ENCODE peak calls at places on chromosome 22, in ten cellular contexts. I, B, L, D, G, N, H, K, Z and R are unnamed samples.

GRCh38 chr22:25661067-25661466 is 80.9 kb upstream of the MYO18B start:
- DNase-seq in I (peak), B (no peak), L (no peak), D (no peak), G (no peak), N (no peak), H (no peak), K (no peak), Z (no peak), R (no peak)

GRCh38 chr22:48944433-48944755 is 883.3 kb downstream of the BRD1 start:
- DNase-seq in I (no peak), B (no peak), L (no peak), D (no peak), G (no peak), N (no peak), H (peak), K (no peak), Z (peak), R (no peak)

GRCh38 chr22:17970205-17970708 is 54.1 kb downstream of the MICAL3 start:
- DNase-seq in I (peak), B (no peak), L (no peak), D (no peak), G (no peak), N (no peak), H (no peak), K (no peak), Z (no peak), R (no peak)

GRCh38 chr22:45946805-45947600 is 30.0 kb downstream of the WNT7B start:
- DNase-seq in I (no peak), B (no peak), L (no peak), D (no peak), G (no peak), N (no peak), H (no peak), K (no peak), Z (no peak), R (no peak)

GRCh38 chr22:20536590-20537324 is 29.3 kb downstream of the MED15 start:
- DNase-seq in I (no peak), B (no peak), L (no peak), D (no peak), G (no peak), N (no peak), H (no peak), K (no peak), Z (no peak), R (no peak)

GRCh38 chr22:25192406-25192805 is 7.3 kb upstream of the CRYBB3 start:
- DNase-seq in I (no peak), B (no peak), L (no peak), D (no peak), G (no peak), N (no peak), H (no peak), K (no peak), Z (no peak), R (no peak)

GRCh38 chr22:18033204-18033998 is 9.0 kb upstream of the MICAL3 start:
- DNase-seq in I (no peak), B (no peak), L (no peak), D (no peak), G (no peak), N (no peak), H (no peak), K (no peak), Z (peak), R (no peak)

GRCh38 chr22:34975721-34976120 is 90.2 kb upstream of the ISX start:
- DNase-seq in I (no peak), B (no peak), L (no peak), D (no peak), G (peak), N (no peak), H (no peak), K (peak), Z (no peak), R (no peak)

GRCh38 chr22:49663823-49664222 is 163.8 kb downstream of the BRD1 start:
- DNase-seq in I (no peak), B (no peak), L (no peak), D (no peak), G (no peak), N (no peak), H (no peak), K (no peak), Z (peak), R (no peak)

GRCh38 chr22:34696557-34696956 is 369.4 kb upstream of the ISX start:
- DNase-seq in I (no peak), B (peak), L (no peak), D (peak), G (no peak), N (no peak), H (no peak), K (peak), Z (no peak), R (no peak)

GRCh38 chr22:31400023-31400397 is 606 bp downstream of the DRG1 start:
- DNase-seq in I (peak), B (peak), L (no peak), D (no peak), G (no peak), N (no peak), H (no peak), K (peak), Z (no peak), R (no peak)

GRCh38 chr22:45159652-45160462 is 3.9 kb upstream of the NUP50 start:
- DNase-seq in I (no peak), B (peak), L (no peak), D (no peak), G (no peak), N (no peak), H (no peak), K (peak), Z (no peak), R (no peak)

GRCh38 chr22:25111579-25112517 is 87.8 kb upstream of the CRYBB3 start:
- DNase-seq in I (no peak), B (peak), L (peak), D (no peak), G (no peak), N (peak), H (no peak), K (no peak), Z (peak), R (no peak)

GRCh38 chr22:18056802-18057474 is 20.9 kb upstream of the PEX26 start:
- DNase-seq in I (no peak), B (no peak), L (no peak), D (no peak), G (peak), N (no peak), H (no peak), K (no peak), Z (no peak), R (peak)

GRCh38 chr22:49334976-49335375 is 492.7 kb downstream of the BRD1 start:
- DNase-seq in I (no peak), B (no peak), L (no peak), D (no peak), G (no peak), N (no peak), H (peak), K (no peak), Z (no peak), R (peak)

GRCh38 chr22:45627489-45628233 is 44.0 kb upstream of the ATXN10 start:
- DNase-seq in I (no peak), B (no peak), L (no peak), D (no peak), G (no peak), N (no peak), H (no peak), K (no peak), Z (no peak), R (no peak)

GRCh38 chr22:45918455-45919370 is 58.2 kb downstream of the WNT7B start:
- DNase-seq in I (no peak), B (no peak), L (no peak), D (peak), G (peak), N (no peak), H (no peak), K (no peak), Z (no peak), R (no peak)

GRCh38 chr22:19540394-19540793 is 16.2 kb upstream of the CLDN5 start:
- DNase-seq in I (no peak), B (no peak), L (no peak), D (no peak), G (no peak), N (no peak), H (no peak), K (no peak), Z (no peak), R (no peak)

GRCh38 chr22:31969789-31970489 is 25.6 kb downstream of the YWHAH start:
- DNase-seq in I (peak), B (peak), L (no peak), D (peak), G (peak), N (peak), H (no peak), K (peak), Z (peak), R (peak)

GRCh38 chr22:35648066-35649025 is at the start of gene APOL6:
- DNase-seq in I (peak), B (peak), L (no peak), D (peak), G (peak), N (no peak), H (peak), K (peak), Z (no peak), R (peak)

GRCh38 chr22:21563912-21564311 is 3.6 kb upstream of the UBE2L3 start:
- DNase-seq in I (no peak), B (no peak), L (no peak), D (no peak), G (no peak), N (no peak), H (no peak), K (no peak), Z (no peak), R (no peak)

DNA sequence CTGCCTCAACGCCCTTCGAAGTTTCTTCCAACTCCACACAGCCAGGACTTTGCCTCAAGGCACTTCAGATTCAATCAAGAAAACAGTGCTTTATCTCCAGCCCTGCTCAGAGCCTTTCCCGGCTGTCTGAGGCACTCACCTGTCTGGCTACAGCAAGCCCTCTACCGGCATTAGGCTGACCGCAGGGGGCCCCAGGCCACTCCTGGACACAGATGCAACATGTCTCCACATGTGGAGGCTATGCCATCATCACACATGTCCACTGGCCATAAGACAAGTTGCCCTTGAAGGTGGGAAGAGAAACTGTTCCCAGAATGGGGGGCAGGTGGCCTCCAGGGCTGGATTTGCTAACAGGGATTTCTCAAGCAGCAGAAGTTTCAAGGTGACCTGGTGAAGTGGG is 10.0 kb downstream of the SCUBE1 start:
- DNase-seq in I (no peak), B (no peak), L (no peak), D (no peak), G (no peak), N (no peak), H (no peak), K (no peak), Z (no peak), R (no peak)
- TF ChIP-seq CTCF in I (no peak), B (no peak), L (no peak), D (no peak), G (no peak), N (no peak), H (no peak), K (no peak), Z (no peak), R (no peak)

GRCh38 chr22:23270212-23270733 is 90.0 kb downstream of the BCR start:
- DNase-seq in I (peak), B (no peak), L (no peak), D (no peak), G (no peak), N (no peak), H (no peak), K (peak), Z (no peak), R (no peak)
- TF ChIP-seq CTCF in I (no peak), B (no peak), L (no peak), D (no peak), G (no peak), N (no peak), H (no peak), K (peak), Z (no peak), R (no peak)

GRCh38 chr22:43743131-43743530 is 69.0 kb downstream of the EFCAB6 start:
- DNase-seq in I (no peak), B (no peak), L (no peak), D (no peak), G (no peak), N (no peak), H (no peak), K (peak), Z (no peak), R (no peak)
- TF ChIP-seq CTCF in I (no peak), B (no peak), L (no peak), D (no peak), G (peak), N (no peak), H (no peak), K (peak), Z (no peak), R (no peak)

GRCh38 chr22:28951969-28952521 is 68.7 kb downstream of the ZNRF3 start:
- DNase-seq in I (peak), B (peak), L (no peak), D (no peak), G (no peak), N (no peak), H (no peak), K (peak), Z (peak), R (no peak)
- TF ChIP-seq CTCF in I (no peak), B (peak), L (no peak), D (no peak), G (no peak), N (peak), H (peak), K (peak), Z (peak), R (no peak)

GRCh38 chr22:43867839-43868652 is 5.7 kb upstream of the SULT4A1 start:
- DNase-seq in I (peak), B (peak), L (no peak), D (peak), G (peak), N (peak), H (no peak), K (peak), Z (no peak), R (no peak)
- TF ChIP-seq CTCF in I (no peak), B (no peak), L (no peak), D (no peak), G (no peak), N (no peak), H (no peak), K (peak), Z (no peak), R (no peak)

GRCh38 chr22:39739338-39740027 is 154.1 kb downstream of the ENTHD1 start:
- DNase-seq in I (no peak), B (no peak), L (no peak), D (no peak), G (no peak), N (no peak), H (no peak), K (no peak), Z (no peak), R (no peak)
- TF ChIP-seq CTCF in I (no peak), B (no peak), L (no peak), D (no peak), G (no peak), N (no peak), H (no peak), K (no peak), Z (no peak), R (no peak)

GRCh38 chr22:29689872-29690213 is 30.0 kb upstream of the CABP7 start:
- DNase-seq in I (peak), B (peak), L (no peak), D (peak), G (peak), N (peak), H (no peak), K (peak), Z (no peak), R (no peak)
- TF ChIP-seq CTCF in I (peak), B (peak), L (peak), D (peak), G (peak), N (peak), H (peak), K (peak), Z (peak), R (peak)

DNA sequence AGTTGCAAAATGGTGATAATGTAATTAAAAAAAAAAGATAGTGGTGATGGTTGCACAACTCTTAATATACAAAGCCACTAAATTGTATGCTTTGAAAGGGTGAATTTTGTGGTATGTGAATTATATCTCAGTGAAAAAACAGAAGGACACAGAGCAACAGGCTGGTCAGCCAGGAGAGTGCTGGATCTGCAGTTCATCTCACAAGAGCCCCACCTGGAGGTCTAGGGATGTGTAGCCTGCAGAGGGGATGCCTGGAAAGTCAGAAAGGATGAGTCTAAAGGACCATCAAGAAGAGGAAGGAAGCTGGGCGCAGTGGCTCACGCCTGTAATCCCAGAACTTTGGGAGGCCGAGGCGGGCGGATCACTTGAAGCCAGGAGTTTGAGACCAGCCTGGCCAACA is 9.0 kb downstream of the POLR3H start:
- DNase-seq in I (no peak), B (peak), L (no peak), D (no peak), G (no peak), N (no peak), H (no peak), K (peak), Z (no peak), R (no peak)
- TF ChIP-seq CTCF in I (no peak), B (peak), L (no peak), D (peak), G (peak), N (no peak), H (peak), K (peak), Z (no peak), R (peak)

GRCh38 chr22:38685761-38686160 is 4.0 kb downstream of the TOMM22 start:
- DNase-seq in I (no peak), B (no peak), L (no peak), D (no peak), G (no peak), N (no peak), H (no peak), K (no peak), Z (no peak), R (no peak)

DNA sequence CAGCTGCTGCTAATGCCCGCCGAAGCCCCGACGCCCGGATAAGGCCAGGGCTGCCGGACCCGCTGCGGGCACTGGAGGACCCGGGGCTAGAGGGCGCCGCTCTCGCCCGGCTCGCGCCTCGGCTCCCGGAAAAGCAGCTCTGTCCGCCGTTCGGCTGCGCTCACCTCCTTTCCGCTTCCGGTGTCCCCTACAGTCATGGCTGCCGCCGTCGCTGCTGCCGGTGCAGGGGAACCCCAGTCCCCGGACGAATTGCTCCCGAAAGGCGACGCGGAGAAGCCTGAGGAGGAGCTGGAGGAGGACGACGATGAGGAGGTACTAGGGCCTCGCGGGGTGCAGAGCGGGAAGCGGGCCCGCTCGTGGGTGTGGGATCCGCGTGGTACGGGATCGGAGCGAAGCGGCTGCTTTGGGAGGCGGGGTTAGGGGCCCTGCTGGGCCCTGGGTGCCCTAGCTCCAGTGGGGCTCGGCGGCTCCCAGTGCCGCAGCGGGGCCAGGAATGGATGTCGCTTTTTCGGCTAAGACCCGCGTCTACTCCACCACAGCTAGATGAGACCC is at the start of gene TOMM22:
- DNase-seq in I (peak), B (peak), L (peak), D (peak), G (peak), N (peak), H (peak), K (peak), Z (peak), R (peak)
- TF ChIP-seq CTCF in I (peak), B (peak), L (peak), D (peak), G (peak), N (peak), H (peak), K (peak), Z (peak), R (peak)

DNA sequence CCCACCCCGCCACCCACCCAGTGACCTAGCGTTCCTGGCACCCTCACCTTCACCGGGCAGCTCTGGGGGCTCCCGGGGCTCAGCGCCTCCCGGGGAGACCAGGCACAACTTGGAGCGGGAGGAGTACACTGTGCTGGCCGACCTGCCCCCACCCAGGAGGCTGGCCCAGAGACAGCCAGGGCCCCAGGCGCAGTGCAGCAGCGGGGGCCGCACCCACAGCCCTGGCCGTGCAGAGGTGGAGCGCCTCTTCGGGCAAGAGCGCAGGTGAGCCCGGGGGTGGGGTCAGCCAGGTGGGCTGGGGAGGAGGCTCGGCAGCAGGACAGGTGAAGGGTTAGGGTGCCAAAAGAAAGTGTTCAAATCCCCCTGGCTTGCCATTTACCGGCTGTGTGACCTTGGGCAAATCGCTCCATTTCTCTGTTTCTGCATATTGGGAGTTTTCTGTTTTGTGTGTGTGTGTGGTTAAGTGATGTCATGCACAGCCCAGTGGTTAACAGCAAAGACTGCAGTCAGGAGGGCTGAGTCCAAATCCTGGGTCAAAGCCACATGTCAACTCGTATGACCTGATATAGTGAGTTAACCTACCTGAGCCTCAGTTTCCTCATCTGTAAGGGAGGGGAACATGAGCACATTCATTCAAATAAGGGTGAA is 29.5 kb downstream of the TRIOBP start:
- DNase-seq in I (peak), B (no peak), L (no peak), D (no peak), G (peak), N (no peak), H (no peak), K (no peak), Z (no peak), R (peak)
- TF ChIP-seq CTCF in I (no peak), B (no peak), L (no peak), D (peak), G (no peak), N (no peak), H (peak), K (no peak), Z (no peak), R (peak)